ENCODE peak calls at places on chromosomes 6 and 20, in seven cellular contexts. N, M, P, U, R, Z and Q are unnamed samples.

GRCh38 chr20:20327756-20328155 is 40.1 kb upstream of the INSM1 start:
- DNase-seq in N (no peak), M (no peak), P (no peak), U (no peak), R (peak), Z (no peak), Q (no peak)

GRCh38 chr6:48086187-48086586 is 24.8 kb downstream of the PTCHD4 start:
- DNase-seq in N (no peak), M (no peak), P (no peak), U (no peak), R (no peak), Z (no peak), Q (no peak)

GRCh38 chr6:63964347-63964746 is 328.7 kb downstream of the PHF3 start:
- DNase-seq in N (no peak), M (no peak), P (no peak), U (no peak), R (no peak), Z (no peak), Q (no peak)

GRCh38 chr20:23606652-23607049 is 934 bp upstream of the CST9 start:
- DNase-seq in N (peak), M (peak), P (peak), U (peak), R (peak), Z (no peak), Q (peak)

GRCh38 chr6:40597301-40597700 is 10.1 kb upstream of the LRFN2 start:
- DNase-seq in N (no peak), M (no peak), P (no peak), U (no peak), R (no peak), Z (no peak), Q (no peak)

GRCh38 chr6:108152446-108152845 is 13.4 kb upstream of the NR2E1 start:
- DNase-seq in N (no peak), M (no peak), P (no peak), U (no peak), R (no peak), Z (no peak), Q (no peak)

GRCh38 chr6:167856999-167857660 is 30.4 kb downstream of the AFDN start:
- DNase-seq in N (peak), M (no peak), P (peak), U (no peak), R (peak), Z (no peak), Q (no peak)

GRCh38 chr6:63764318-63764916 is 128.8 kb downstream of the PHF3 start:
- DNase-seq in N (peak), M (no peak), P (peak), U (no peak), R (no peak), Z (no peak), Q (no peak)

GRCh38 chr6:3456395-3456767 is 469 bp downstream of the SLC22A23 start:
- DNase-seq in N (no peak), M (no peak), P (no peak), U (no peak), R (no peak), Z (no peak), Q (no peak)

GRCh38 chr6:129893513-129894098 is 32.5 kb upstream of the TMEM244 start:
- DNase-seq in N (peak), M (no peak), P (no peak), U (no peak), R (peak), Z (no peak), Q (no peak)

GRCh38 chr6:89483111-89483720 is 50.3 kb downstream of the ANKRD6 start:
- DNase-seq in N (no peak), M (peak), P (peak), U (no peak), R (no peak), Z (no peak), Q (no peak)

GRCh38 chr6:33856655-33857054 is 52.9 kb upstream of the MLN start:
- DNase-seq in N (no peak), M (no peak), P (no peak), U (peak), R (no peak), Z (peak), Q (no peak)

GRCh38 chr20:24830649-24831048 is 118.4 kb upstream of the CST7 start:
- DNase-seq in N (no peak), M (no peak), P (no peak), U (no peak), R (no peak), Z (no peak), Q (no peak)

GRCh38 chr6:156169361-156169760 is 607.8 kb upstream of the ARID1B start:
- DNase-seq in N (peak), M (no peak), P (no peak), U (no peak), R (no peak), Z (no peak), Q (no peak)

GRCh38 chr20:44973053-44973452 is 6.7 kb downstream of the STK4 start:
- DNase-seq in N (no peak), M (no peak), P (no peak), U (no peak), R (peak), Z (no peak), Q (no peak)

GRCh38 chr6:42179956-42180335 is 6.8 kb downstream of the GUCA1A start:
- DNase-seq in N (no peak), M (no peak), P (no peak), U (no peak), R (peak), Z (no peak), Q (no peak)

GRCh38 chr6:12543953-12544352 is 172.6 kb upstream of the PHACTR1 start:
- DNase-seq in N (no peak), M (no peak), P (no peak), U (no peak), R (no peak), Z (no peak), Q (no peak)

GRCh38 chr20:47736570-47737152 is 48.6 kb downstream of the SULF2 start:
- DNase-seq in N (no peak), M (no peak), P (no peak), U (no peak), R (no peak), Z (no peak), Q (no peak)

GRCh38 chr20:61930776-61931475 is 134.8 kb downstream of the TAF4 start:
- DNase-seq in N (no peak), M (no peak), P (no peak), U (no peak), R (no peak), Z (no peak), Q (no peak)

GRCh38 chr20:32963176-32963575 is 41.1 kb downstream of the SUN5 start:
- DNase-seq in N (no peak), M (no peak), P (no peak), U (no peak), R (no peak), Z (no peak), Q (no peak)

GRCh38 chr6:87473419-87473903 is 687 bp downstream of the SLC35A1 start:
- DNase-seq in N (no peak), M (no peak), P (peak), U (peak), R (peak), Z (peak), Q (no peak)
- H3K27ac ChIP-seq in N (peak), M (peak), P (peak), U (peak), R (peak), Z (peak), Q (peak)

GRCh38 chr20:37328149-37328945 is 17.6 kb upstream of the SRC start:
- DNase-seq in N (no peak), M (no peak), P (no peak), U (no peak), R (no peak), Z (no peak), Q (no peak)
- H3K27ac ChIP-seq in N (no peak), M (peak), P (no peak), U (peak), R (peak), Z (no peak), Q (no peak)

GRCh38 chr6:112221561-112221960 is 32.8 kb downstream of the LAMA4 start:
- DNase-seq in N (no peak), M (no peak), P (no peak), U (no peak), R (no peak), Z (no peak), Q (no peak)

GRCh38 chr6:112215901-112216300 is 38.5 kb downstream of the LAMA4 start:
- DNase-seq in N (no peak), M (no peak), P (no peak), U (no peak), R (no peak), Z (no peak), Q (no peak)

GRCh38 chr6:112218563-112218962 is 35.8 kb downstream of the LAMA4 start:
- DNase-seq in N (peak), M (peak), P (no peak), U (no peak), R (no peak), Z (no peak), Q (no peak)

GRCh38 chr6:112214749-112215269 is 39.6 kb downstream of the LAMA4 start:
- DNase-seq in N (peak), M (no peak), P (peak), U (no peak), R (no peak), Z (no peak), Q (no peak)

DNA sequence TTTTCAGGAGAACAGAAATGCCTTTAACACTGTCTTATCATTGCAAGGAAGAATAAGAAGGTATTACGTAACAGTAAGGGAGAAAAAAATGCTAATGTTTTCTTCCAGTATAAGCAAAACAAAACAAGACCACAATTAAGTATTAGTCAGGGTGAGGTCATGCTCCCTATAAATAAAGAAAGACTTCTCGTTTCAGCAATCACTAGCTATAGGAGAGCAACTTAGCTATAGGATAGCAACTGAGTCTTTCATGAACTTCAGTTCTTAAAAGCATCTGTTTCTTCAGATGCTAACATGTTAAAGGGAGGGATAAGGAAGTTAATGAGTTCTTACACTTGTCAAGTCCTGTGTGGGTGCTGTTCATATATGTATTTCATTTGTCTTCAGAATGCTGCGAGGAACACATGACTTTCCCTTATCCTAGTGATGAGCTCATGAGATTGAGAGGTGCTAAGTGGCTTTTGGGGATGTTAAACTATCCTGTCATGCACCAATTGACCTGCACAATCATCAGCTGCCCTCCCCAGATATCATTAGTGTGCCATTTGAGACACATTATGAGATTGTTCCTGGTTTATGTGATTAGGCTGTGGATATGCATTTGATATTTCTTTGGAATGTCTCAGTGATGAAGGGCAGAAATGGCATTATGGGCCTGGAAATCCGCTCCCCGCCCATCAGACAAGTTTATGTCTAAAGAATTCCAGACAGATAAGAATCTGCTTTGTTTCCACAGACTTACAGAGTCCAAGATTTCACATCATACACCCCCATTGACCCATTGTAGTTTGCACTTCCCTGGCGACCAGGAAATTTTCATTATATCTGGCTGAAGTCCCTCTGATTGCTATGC is 37.4 kb downstream of the LAMA4 start:
- DNase-seq in N (peak), M (no peak), P (no peak), U (no peak), R (peak), Z (no peak), Q (no peak)
- H3K27ac ChIP-seq in N (peak), M (no peak), P (no peak), U (peak), R (no peak), Z (no peak), Q (no peak)

DNA sequence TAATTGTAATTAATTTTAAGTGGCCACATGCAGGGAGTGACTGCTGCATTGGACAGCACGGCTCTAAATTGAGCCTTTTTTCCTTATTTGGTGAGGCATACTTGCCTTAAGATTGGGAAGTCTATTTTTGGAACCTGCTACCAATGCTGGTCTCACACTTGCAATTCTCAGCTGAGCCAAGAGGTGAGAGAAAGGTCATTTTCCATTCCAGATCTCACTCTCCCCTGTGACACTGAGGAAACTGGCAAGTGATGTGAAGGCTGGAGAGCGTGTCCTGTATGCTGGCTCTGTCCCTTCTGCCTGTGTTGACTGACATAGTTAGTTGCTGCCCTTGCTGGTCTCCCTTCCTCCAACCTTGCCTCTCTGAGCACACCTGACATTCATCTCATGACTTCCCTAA is 735 bp upstream of the MOG start:
- DNase-seq in N (no peak), M (no peak), P (no peak), U (no peak), R (no peak), Z (no peak), Q (no peak)
- H3K27ac ChIP-seq in N (no peak), M (no peak), P (no peak), U (no peak), R (no peak), Z (no peak), Q (peak)

DNA sequence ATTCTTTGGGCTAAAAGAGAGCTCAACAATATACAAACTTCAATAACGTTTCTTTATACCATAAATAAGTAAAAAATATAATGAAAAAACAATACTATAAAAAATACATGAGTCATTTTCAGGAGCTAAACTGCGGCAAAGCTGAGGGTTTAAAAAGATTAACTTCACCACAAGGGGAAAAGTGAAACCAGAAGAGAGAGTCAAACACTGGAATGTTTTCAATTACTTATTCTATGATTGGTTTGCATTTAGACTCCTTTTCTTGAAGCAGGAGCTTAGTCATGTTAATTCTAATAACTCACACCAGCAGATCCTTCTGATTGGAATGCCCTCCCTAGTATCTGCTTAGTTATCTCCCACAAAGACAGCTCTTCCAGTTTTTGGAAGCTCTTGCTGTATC is 627.3 kb downstream of the UTRN start:
- DNase-seq in N (peak), M (no peak), P (no peak), U (no peak), R (peak), Z (no peak), Q (no peak)
- H3K27ac ChIP-seq in N (no peak), M (no peak), P (no peak), U (no peak), R (no peak), Z (no peak), Q (no peak)

DNA sequence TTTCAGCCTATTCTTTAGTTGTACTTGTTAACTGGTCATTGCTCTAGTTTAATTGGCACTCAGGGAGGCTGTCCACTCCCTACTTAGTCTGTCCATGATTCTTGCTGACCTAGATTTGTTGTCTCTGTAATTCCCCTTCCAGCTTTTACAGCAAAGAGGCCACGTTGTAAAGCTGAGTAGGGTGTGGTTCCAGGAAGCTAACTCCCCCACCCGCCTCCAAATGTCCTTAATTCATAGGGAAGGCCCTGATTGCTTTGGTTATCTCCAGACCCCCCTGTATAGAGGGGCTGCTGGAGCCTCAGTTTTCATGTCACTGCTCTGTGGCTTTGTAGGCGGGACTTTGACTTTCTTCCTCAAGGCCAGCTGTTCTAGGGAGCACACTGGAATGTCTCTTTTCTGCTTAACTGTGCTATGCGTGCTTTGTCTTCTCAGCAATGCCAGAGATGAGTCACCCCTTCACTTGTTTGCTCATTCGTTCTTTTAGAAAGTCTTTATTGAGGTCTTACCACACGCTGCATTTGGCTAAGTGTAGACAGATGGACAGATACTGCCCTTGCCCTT is 175.1 kb upstream of the JAG1 start:
- DNase-seq in N (peak), M (peak), P (peak), U (no peak), R (peak), Z (no peak), Q (no peak)
- H3K27ac ChIP-seq in N (no peak), M (no peak), P (no peak), U (peak), R (peak), Z (no peak), Q (no peak)

GRCh38 chr6:149076355-149076734 is 241.2 kb upstream of the TAB2 start:
- DNase-seq in N (no peak), M (no peak), P (no peak), U (no peak), R (no peak), Z (no peak), Q (no peak)

GRCh38 chr6:149075616-149076354 is 241.7 kb upstream of the TAB2 start:
- DNase-seq in N (no peak), M (no peak), P (no peak), U (no peak), R (peak), Z (no peak), Q (no peak)

GRCh38 chr6:149077208-149077607 is 240.3 kb upstream of the TAB2 start:
- DNase-seq in N (no peak), M (no peak), P (no peak), U (no peak), R (no peak), Z (no peak), Q (no peak)

GRCh38 chr6:149071997-149072396 is 245.5 kb upstream of the TAB2 start:
- DNase-seq in N (no peak), M (no peak), P (no peak), U (no peak), R (no peak), Z (no peak), Q (no peak)

GRCh38 chr6:149074832-149075258 is 242.7 kb upstream of the TAB2 start:
- DNase-seq in N (no peak), M (no peak), P (peak), U (no peak), R (no peak), Z (no peak), Q (no peak)
- H3K27ac ChIP-seq in N (no peak), M (no peak), P (peak), U (no peak), R (no peak), Z (peak), Q (no peak)